ENCODE peak calls at places on chromosomes 16 and 17, in nine cellular contexts. E, K, I, H, O, G, D, A and M are unnamed samples. For H3K4me1, the result is how much of the 10 kb centered on the place peaks cover.

GRCh38 chr17:35171834-35172233 is 22.4 kb downstream of the SLC35G3 start:
- DNase-seq in O (no peak), A (peak), G (no peak), D (no peak), E (no peak), H (peak), K (peak), I (no peak), M (no peak)

GRCh38 chr16:1127971-1128715 is 24.8 kb upstream of the CACNA1H start:
- DNase-seq in I (no peak), D (no peak), O (no peak), G (no peak), A (no peak), H (no peak), E (no peak), K (no peak), M (no peak)

GRCh38 chr17:80482058-80482318 is 5.6 kb upstream of the NPTX1 start:
- DNase-seq in H (no peak), A (no peak), G (no peak), O (no peak), E (no peak), I (no peak), K (no peak), D (no peak), M (no peak)

GRCh38 chr16:56609463-56609921 is 1.1 kb downstream of the MT2A start:
- DNase-seq in D (no peak), K (peak), A (peak), I (peak), O (peak), E (peak), G (no peak), H (peak), M (peak)

GRCh38 chr17:42272162-42272561 is 4.0 kb downstream of the STAT5B start:
- DNase-seq in G (no peak), A (no peak), D (no peak), I (no peak), H (no peak), O (no peak), E (no peak), K (no peak), M (no peak)

GRCh38 chr17:5705081-5705875 is 121.0 kb upstream of the NLRP1 start:
- DNase-seq in E (peak), I (peak), O (no peak), G (no peak), K (peak), D (peak), H (peak), A (peak), M (no peak)

GRCh38 chr17:75502746-75503329 is 12.5 kb downstream of the CASKIN2 start:
- DNase-seq in A (no peak), H (no peak), I (no peak), E (no peak), G (no peak), K (no peak), D (no peak), O (peak), M (no peak)

GRCh38 chr16:29789775-29790182 is 772 bp upstream of the KIF22 start:
- DNase-seq in H (no peak), K (no peak), E (peak), D (no peak), I (no peak), A (no peak), O (peak), G (no peak), M (no peak)

GRCh38 chr17:49217651-49218413 is 7.3 kb downstream of the ABI3 start:
- DNase-seq in D (no peak), A (no peak), O (peak), G (no peak), E (peak), H (no peak), I (no peak), K (no peak), M (peak)

GRCh38 chr16:60107920-60108319 is 1373.8 kb upstream of the GOT2 start:
- DNase-seq in G (no peak), O (no peak), I (no peak), K (no peak), H (no peak), E (no peak), D (no peak), A (no peak), M (no peak)

GRCh38 chr17:29567362-29568330 is 809 bp upstream of the ABHD15 start:
- DNase-seq in K (peak), G (no peak), D (peak), A (peak), I (peak), O (peak), H (peak), E (peak), M (peak)

GRCh38 chr17:36196099-36196496 is 460 bp downstream of the CCL3L1 start:
- DNase-seq in A (no peak), O (no peak), I (no peak), K (no peak), D (no peak), G (no peak), E (no peak), H (no peak), M (no peak)

GRCh38 chr16:30659507-30660423 is 1.5 kb downstream of the FBRS start:
- DNase-seq in D (no peak), A (peak), G (no peak), K (no peak), E (peak), I (no peak), O (peak), H (peak), M (peak)

GRCh38 chr17:571224-571623 is 143.4 kb downstream of the VPS53 start:
- DNase-seq in D (no peak), A (no peak), K (no peak), E (no peak), O (no peak), I (no peak), H (no peak), G (no peak), M (no peak)

GRCh38 chr17:50946223-50946890 is 80.2 kb upstream of the TOB1 start:
- DNase-seq in H (no peak), I (no peak), D (no peak), O (no peak), E (no peak), A (no peak), G (no peak), K (no peak), M (no peak)
- H3K4me1 ChIP-seq in H (under half), I (half or more), D (under half), O (under half), E (under half), A (under half), G (half or more), K (under half), M (under half)

GRCh38 chr16:16019488-16019887 is 70.1 kb downstream of the ABCC1 start:
- DNase-seq in G (no peak), A (peak), K (peak), H (peak), I (no peak), O (no peak), D (no peak), E (no peak), M (no peak)

GRCh38 chr16:16018705-16019104 is 69.3 kb downstream of the ABCC1 start:
- DNase-seq in I (no peak), D (no peak), O (no peak), H (peak), A (peak), E (no peak), K (no peak), G (no peak), M (no peak)

GRCh38 chr16:16016388-16016964 is 67.1 kb downstream of the ABCC1 start:
- DNase-seq in O (no peak), A (no peak), I (no peak), E (no peak), K (no peak), H (no peak), D (no peak), G (no peak), M (no peak)

GRCh38 chr16:16015849-16016248 is 66.4 kb downstream of the ABCC1 start:
- DNase-seq in K (no peak), E (no peak), O (no peak), A (no peak), I (no peak), D (no peak), G (no peak), H (no peak), M (no peak)

DNA sequence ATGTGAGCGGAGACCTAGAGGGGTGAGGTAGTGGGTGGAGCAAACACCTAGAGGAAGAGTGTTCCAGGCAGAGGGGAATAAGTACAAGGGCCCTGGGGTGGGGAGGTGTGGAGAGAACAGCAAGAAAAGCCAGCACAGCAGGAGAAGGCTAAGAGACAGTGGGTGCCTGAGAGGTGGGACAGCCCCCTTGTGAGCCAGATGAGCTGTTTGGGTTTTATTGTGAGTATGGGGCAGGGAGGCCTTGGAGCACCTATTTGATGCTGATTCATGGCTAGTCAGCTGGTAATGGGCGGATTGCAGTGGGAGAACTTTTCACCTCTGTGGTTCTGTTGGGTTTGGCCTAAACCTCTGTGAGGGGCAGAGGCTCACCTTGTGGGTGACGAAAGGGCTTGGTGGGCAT is 68.4 kb downstream of the ABCC1 start:
- DNase-seq in K (peak), A (no peak), O (no peak), I (peak), D (no peak), H (no peak), E (no peak), G (no peak), M (no peak)
- H3K4me1 ChIP-seq in K (under half), A (under half), O (under half), I (under half), D (under half), H (under half), E (under half), G (half or more), M (under half)

DNA sequence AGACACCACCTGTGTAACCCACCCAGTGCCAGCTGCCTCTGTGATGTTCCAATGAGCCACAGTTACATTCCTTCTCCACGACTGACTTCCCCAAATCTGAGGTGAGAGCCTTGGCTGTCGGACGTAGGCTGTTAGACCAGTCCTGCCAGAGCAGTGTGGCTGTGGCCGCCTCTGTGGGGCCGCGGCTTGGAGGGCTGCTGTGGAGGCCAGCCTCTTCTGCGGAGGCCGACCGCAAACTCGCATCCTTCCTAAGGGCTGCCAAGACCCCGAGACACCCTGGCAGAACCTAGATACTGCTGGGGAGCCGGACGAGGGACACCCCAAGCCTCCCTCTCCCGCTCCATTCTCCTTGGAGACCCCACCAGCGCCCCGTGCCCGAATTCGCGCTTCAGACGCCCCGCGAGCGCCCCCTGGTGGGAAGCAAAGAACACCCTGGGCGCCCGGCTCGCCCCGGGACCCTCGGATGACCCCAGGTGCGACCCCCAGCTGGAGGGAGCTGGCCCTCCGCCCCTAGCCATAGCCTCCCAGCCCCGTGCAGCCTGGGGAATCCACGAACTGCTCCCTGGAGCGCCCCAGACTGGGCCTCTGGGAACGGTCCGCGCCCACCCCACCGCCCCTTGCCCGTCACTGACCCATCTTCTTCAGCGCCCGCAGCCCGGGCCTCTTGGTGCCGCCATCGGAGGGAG is 556 bp downstream of the PLCD3 start:
- DNase-seq in I (peak), A (no peak), D (peak), E (peak), O (peak), H (peak), K (no peak), G (no peak), M (no peak)
- H3K4me1 ChIP-seq in I (under half), A (under half), D (under half), E (under half), O (under half), H (under half), K (under half), G (under half), M (under half)

DNA sequence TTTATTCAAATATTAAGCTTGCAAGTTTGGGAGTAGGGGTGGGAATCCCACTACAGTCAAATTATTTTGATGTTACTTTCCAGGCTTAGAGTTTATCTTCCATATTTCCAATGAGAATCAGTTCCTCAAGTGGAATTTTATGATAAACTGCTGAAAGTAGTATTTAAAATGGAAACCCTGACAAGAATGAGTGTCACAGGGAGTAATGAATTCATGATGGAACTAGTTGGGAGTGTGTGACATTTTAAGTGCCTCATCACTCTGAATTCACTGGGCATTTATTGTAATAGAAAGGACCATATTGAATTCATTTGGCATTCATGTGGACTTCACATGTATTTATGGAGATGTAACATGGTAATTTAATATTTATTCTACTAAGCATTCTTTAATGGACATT is 320.9 kb downstream of the CDH13 start:
- DNase-seq in I (no peak), G (no peak), K (no peak), D (no peak), O (no peak), H (no peak), E (no peak), A (no peak), M (no peak)
- H3K4me1 ChIP-seq in I (under half), G (under half), K (under half), D (under half), O (under half), H (under half), E (under half), A (under half), M (under half)

DNA sequence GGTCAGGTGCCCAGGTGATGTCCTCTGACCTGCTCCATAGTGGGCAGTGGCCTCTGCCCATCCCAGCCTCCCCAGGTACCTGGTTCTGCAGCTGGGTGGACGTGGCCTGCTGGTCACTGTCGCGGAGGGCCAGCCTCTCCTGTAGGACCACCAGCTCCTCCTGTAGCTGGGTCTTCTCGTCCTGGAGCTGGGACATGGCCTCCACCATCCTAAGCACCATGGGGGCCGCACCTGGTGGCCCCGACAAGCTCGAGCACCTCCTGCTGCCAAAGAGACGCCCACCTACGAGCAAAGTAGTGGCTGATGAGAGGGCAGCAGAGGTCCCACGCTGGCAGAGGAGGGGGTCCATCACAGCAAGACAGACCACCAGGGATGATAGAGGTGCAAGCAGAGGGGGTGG is 16.9 kb downstream of the KIFC3 start:
- DNase-seq in I (no peak), H (no peak), K (no peak), A (no peak), D (no peak), E (no peak), G (no peak), O (peak), M (no peak)
- H3K4me1 ChIP-seq in I (under half), H (under half), K (under half), A (under half), D (under half), E (under half), G (under half), O (under half), M (under half)

GRCh38 chr17:83200231-83200699 is 120.9 kb downstream of the METRNL start:
- DNase-seq in H (peak), I (no peak), E (no peak), O (peak), D (no peak), A (no peak), G (no peak), K (peak), M (peak)

GRCh38 chr17:83200746-83201145 is 121.3 kb downstream of the METRNL start:
- DNase-seq in H (peak), I (no peak), D (no peak), G (no peak), E (no peak), K (no peak), O (peak), A (no peak), M (no peak)

GRCh38 chr17:83199500-83200201 is 120.2 kb downstream of the METRNL start:
- DNase-seq in A (no peak), K (peak), E (peak), I (no peak), H (peak), D (no peak), G (no peak), O (peak), M (no peak)

GRCh38 chr17:83196973-83197880 is 117.8 kb downstream of the METRNL start:
- DNase-seq in A (no peak), E (no peak), H (peak), K (no peak), G (no peak), I (no peak), O (peak), D (no peak), M (no peak)

DNA sequence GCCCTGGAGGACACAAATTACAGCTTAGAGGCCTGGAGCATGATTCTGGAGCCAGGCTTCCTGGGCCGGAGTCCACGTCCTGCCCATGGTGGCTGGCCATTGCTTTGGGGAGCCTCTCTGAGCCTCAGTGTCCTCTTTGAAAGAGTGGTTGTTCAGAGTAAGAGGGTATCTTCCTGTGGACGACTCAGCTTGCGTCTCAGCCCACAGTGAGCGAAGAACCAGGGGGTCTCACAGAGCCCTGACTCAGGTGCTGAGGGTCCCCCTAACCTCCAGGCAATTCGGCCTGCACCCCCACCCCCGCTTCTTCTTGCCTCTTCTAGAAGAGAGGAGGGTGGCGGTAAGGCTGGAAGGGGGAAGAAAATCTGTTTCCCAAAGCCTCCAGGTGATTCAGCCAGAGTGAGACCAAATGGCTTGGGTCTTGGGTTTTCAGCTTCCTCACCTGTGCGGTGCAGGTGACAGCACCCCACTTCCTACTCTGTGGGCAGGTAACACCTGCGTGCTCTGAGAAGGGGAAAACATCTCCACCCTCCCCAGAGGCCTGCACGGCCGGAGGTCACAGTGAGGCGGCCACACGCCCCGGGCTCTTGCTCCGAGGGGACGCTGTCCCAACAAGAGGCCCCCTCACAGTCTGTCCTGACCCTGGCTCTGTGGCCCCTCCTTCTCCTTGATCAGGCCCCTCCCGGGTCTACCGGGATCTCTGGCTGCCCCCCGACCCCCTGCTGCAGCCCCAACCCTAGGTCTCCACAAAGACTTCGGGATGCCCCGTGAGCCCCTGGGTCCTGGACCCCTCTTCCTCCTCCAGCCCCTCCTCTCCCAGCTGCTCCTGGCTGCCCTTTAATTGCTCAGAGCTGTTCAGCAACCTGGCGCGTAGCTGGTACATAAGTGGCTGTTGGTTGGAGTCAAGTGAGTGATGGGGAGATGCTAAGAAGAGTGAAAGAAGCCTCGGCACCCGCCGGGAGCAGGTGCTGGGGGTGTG is 119.2 kb downstream of the METRNL start:
- DNase-seq in E (peak), H (no peak), I (no peak), K (no peak), D (no peak), A (no peak), O (peak), G (no peak), M (no peak)
- H3K4me1 ChIP-seq in E (under half), H (half or more), I (under half), K (under half), D (under half), A (under half), O (under half), G (under half), M (under half)

DNA sequence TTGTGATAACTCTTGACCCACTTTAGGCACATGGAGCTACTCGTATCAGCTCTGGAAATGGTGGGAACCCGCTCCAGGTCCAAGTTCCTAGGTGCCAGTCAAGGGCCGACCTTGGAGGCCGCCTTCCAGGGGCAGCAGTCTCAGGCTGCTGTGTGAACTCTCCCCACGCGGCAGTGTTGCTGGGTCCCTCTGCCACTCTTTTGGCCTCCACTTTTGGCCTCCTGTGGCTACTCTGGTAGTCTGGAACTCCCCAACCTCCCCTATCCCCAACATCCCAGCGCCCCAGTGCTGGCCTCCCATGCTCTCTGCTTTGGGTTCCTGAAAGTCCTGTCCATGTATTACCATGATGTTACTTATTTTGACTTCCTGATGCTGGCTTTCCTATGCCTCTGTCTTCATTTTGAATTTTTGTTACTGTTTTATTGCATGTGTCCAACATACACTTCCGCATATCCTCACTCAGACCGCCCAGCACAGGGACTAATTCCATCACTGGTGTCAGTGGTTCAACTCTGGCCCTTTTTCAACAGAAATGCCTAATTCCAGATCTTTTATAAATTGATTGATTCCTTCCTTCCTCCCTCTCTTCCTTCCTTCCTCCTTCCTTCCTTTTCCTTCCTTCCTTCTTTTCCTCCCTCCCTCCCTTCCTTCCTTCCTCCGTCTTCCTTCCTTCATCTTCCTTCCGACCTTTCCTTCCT is 44.1 kb downstream of the COX4I1 start:
- DNase-seq in H (no peak), G (no peak), K (no peak), D (no peak), I (no peak), A (no peak), O (no peak), E (no peak), M (no peak)
- H3K4me1 ChIP-seq in H (under half), G (under half), K (under half), D (under half), I (under half), A (under half), O (under half), E (under half), M (under half)

DNA sequence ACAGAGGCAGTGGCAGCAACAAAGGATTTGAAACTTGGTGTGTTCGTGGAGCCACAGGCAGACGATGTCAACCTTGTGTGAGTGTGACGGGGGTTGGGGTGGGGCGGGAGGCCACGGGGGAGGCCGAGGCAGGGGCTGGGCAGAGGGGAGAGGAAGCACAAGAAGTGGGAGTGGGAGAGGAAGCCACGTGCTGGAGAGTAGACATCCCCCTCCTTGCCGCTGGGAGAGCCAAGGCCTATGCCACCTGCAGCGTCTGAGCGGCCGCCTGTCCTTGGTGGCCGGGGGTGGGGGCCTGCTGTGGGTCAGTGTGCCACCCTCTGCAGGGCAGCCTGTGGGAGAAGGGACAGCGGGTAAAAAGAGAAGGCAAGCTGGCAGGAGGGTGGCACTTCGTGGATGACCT is 25.5 kb downstream of the STH start:
- DNase-seq in K (no peak), I (no peak), G (no peak), O (no peak), H (no peak), A (no peak), D (no peak), E (no peak), M (no peak)
- H3K4me1 ChIP-seq in K (under half), I (under half), G (under half), O (under half), H (under half), A (under half), D (under half), E (under half), M (under half)